ENCODE peak calls at places on chromosomes 5 and 9, in six cellular contexts. One of them, this sample, is unnamed.

GRCh38 chr5:146860213-146860891 is 18.2 kb downstream of the PPP2R2B start:
- DNase-seq in mesendoderm: no peak
- DNase-seq in IMR-90: no peak
- DNase-seq in neuronal stem cell: no peak
- DNase-seq in H9: no peak
- DNase-seq in H1: no peak
- DNase-seq in this sample: no peak

GRCh38 chr5:68134033-68134668 is 81.4 kb upstream of the PIK3R1 start:
- DNase-seq in mesendoderm: peak
- DNase-seq in IMR-90: peak
- DNase-seq in neuronal stem cell: no peak
- DNase-seq in H9: peak
- DNase-seq in H1: peak
- DNase-seq in this sample: no peak

GRCh38 chr9:135478858-135479468 is 619 bp upstream of the PPP1R26 start:
- DNase-seq in mesendoderm: peak
- DNase-seq in IMR-90: no peak
- DNase-seq in neuronal stem cell: peak
- DNase-seq in H9: peak
- DNase-seq in H1: peak
- DNase-seq in this sample: peak

GRCh38 chr9:107299437-107299836 is 16.4 kb downstream of the RAD23B start:
- DNase-seq in mesendoderm: no peak
- DNase-seq in IMR-90: no peak
- DNase-seq in neuronal stem cell: no peak
- DNase-seq in H9: no peak
- DNase-seq in H1: no peak
- DNase-seq in this sample: peak

GRCh38 chr9:98957826-98958225 is 14.1 kb downstream of the COL15A1 start:
- DNase-seq in mesendoderm: no peak
- DNase-seq in IMR-90: no peak
- DNase-seq in neuronal stem cell: no peak
- DNase-seq in H9: no peak
- DNase-seq in H1: no peak
- DNase-seq in this sample: peak

GRCh38 chr5:126811515-126812198 is 34.7 kb downstream of the LMNB1 start:
- DNase-seq in mesendoderm: peak
- DNase-seq in IMR-90: peak
- DNase-seq in neuronal stem cell: no peak
- DNase-seq in H9: no peak
- DNase-seq in H1: no peak
- DNase-seq in this sample: peak

GRCh38 chr9:107142896-107143603 is 140.0 kb upstream of the RAD23B start:
- DNase-seq in mesendoderm: no peak
- DNase-seq in IMR-90: no peak
- DNase-seq in neuronal stem cell: no peak
- DNase-seq in H9: no peak
- DNase-seq in H1: no peak
- DNase-seq in this sample: peak

GRCh38 chr9:6007770-6008168 is 7.7 kb downstream of the RANBP6 start:
- DNase-seq in mesendoderm: peak
- DNase-seq in IMR-90: peak
- DNase-seq in neuronal stem cell: peak
- DNase-seq in H9: peak
- DNase-seq in H1: peak
- DNase-seq in this sample: peak

GRCh38 chr5:24141046-24141445 is 503.7 kb downstream of the CDH10 start:
- DNase-seq in mesendoderm: peak
- DNase-seq in IMR-90: no peak
- DNase-seq in neuronal stem cell: no peak
- DNase-seq in H9: peak
- DNase-seq in H1: no peak
- DNase-seq in this sample: no peak

GRCh38 chr5:55055183-55055582 is 31.1 kb downstream of the GZMK start:
- DNase-seq in mesendoderm: no peak
- DNase-seq in IMR-90: no peak
- DNase-seq in neuronal stem cell: no peak
- DNase-seq in H9: no peak
- DNase-seq in H1: no peak
- DNase-seq in this sample: no peak

GRCh38 chr9:72557549-72557948 is 36.1 kb downstream of the TMC1 start:
- DNase-seq in mesendoderm: peak
- DNase-seq in IMR-90: peak
- DNase-seq in neuronal stem cell: no peak
- DNase-seq in H9: no peak
- DNase-seq in H1: no peak
- DNase-seq in this sample: peak

DNA sequence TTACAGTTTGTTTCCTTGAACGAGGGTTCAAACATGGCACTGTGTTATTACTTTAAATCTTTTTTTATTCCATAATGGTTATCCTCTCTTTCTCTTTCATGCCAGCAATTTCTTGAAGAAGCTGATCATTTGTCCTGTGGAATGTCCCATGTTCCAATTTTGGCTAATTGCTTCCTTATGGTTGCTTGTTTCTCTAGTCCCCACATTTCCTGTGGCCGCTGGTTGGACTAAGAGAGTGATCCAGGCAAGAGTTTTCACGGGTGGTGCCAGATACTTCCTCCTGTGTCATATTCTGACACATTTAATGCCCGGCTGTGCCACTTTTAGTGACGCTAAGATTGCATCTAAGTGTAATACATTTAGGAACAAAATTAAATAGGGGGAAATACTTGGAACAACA is 83.8 kb upstream of the FAM169A start:
- DNase-seq in mesendoderm: no peak
- DNase-seq in IMR-90: no peak
- DNase-seq in neuronal stem cell: no peak
- DNase-seq in H9: no peak
- DNase-seq in H1: no peak
- DNase-seq in this sample: no peak
- H2BK120ac ChIP-seq in mesendoderm: no peak
- H2BK120ac ChIP-seq in IMR-90: peak
- H2BK120ac ChIP-seq in neuronal stem cell: no peak
- H2BK120ac ChIP-seq in H9: no peak
- H2BK120ac ChIP-seq in H1: no peak
- H2BK120ac ChIP-seq in this sample: no peak

GRCh38 chr5:79613571-79613970 is 1.3 kb downstream of the TENT2 start:
- DNase-seq in mesendoderm: no peak
- DNase-seq in IMR-90: no peak
- DNase-seq in neuronal stem cell: no peak
- DNase-seq in H9: no peak
- DNase-seq in H1: no peak
- DNase-seq in this sample: no peak
- H2BK5ac ChIP-seq in mesendoderm: no peak
- H2BK5ac ChIP-seq in IMR-90: no peak
- H2BK5ac ChIP-seq in neuronal stem cell: no peak
- H2BK5ac ChIP-seq in H9: no peak
- H2BK5ac ChIP-seq in H1: no peak
- H2BK5ac ChIP-seq in this sample: no peak

GRCh38 chr5:150301901-150302300 is 804 bp downstream of the ARSI start:
- DNase-seq in mesendoderm: peak
- DNase-seq in IMR-90: no peak
- DNase-seq in neuronal stem cell: no peak
- DNase-seq in H9: no peak
- DNase-seq in H1: no peak
- DNase-seq in this sample: no peak

GRCh38 chr5:150299571-150300327 is 3.0 kb downstream of the ARSI start:
- DNase-seq in mesendoderm: peak
- DNase-seq in IMR-90: no peak
- DNase-seq in neuronal stem cell: no peak
- DNase-seq in H9: no peak
- DNase-seq in H1: no peak
- DNase-seq in this sample: peak

GRCh38 chr5:150301170-150301505 is 1.6 kb downstream of the ARSI start:
- DNase-seq in mesendoderm: no peak
- DNase-seq in IMR-90: peak
- DNase-seq in neuronal stem cell: no peak
- DNase-seq in H9: no peak
- DNase-seq in H1: no peak
- DNase-seq in this sample: no peak

GRCh38 chr5:150298701-150299451 is 3.8 kb downstream of the ARSI start:
- DNase-seq in mesendoderm: no peak
- DNase-seq in IMR-90: peak
- DNase-seq in neuronal stem cell: no peak
- DNase-seq in H9: no peak
- DNase-seq in H1: no peak
- DNase-seq in this sample: peak

DNA sequence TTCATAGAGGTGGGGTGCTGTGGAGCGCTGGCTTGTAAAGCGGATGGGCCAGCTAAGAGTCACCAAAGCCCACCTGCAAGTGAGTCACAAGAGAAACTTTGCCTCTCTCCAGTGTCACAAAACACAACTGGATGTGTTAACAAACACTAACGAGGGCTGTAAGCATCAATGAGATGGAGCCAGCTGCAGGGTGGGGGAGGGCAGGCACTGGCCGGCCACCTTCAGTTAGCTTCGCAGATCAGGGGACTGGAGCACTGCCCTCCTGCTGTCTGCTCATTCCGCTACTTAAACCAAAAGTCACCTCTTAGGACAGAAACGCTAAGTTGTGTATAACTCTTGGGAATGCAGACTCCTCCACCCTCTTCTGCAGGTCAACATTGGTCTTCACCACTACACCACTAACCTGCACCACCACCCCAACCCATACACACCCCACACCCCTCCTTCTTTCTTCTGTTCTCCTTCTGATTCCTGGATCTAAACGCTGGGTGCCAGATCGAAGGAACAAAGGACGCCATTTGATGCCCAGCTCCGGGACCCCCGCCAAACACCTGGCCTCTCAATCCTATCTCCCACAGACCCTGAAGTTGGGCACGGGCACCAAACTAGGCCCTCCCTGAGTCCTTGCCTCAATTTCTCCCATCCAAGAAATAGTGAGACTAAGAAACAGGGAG is 2.1 kb downstream of the ARSI start:
- DNase-seq in mesendoderm: peak
- DNase-seq in IMR-90: no peak
- DNase-seq in neuronal stem cell: no peak
- DNase-seq in H9: no peak
- DNase-seq in H1: no peak
- DNase-seq in this sample: no peak
- H4K8ac ChIP-seq in mesendoderm: no peak
- H4K8ac ChIP-seq in IMR-90: peak
- H4K8ac ChIP-seq in neuronal stem cell: no peak
- H4K8ac ChIP-seq in H9: no peak
- H4K8ac ChIP-seq in H1: no peak
- H4K8ac ChIP-seq in this sample: no peak

DNA sequence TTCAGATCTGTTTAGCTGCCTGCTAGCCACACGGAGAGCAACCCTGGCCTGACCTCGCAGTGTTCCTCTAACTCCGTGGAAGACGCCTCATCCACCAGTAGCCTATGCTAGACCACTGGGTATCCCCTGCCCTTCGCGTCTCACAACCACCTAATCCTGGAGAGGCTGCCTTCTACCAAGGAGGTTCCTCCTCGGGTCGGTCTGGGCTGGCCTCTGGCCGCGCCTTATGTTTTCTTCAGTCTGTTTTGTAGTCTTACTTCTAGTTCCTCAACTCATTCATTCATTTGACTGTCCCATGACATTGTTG is 1.6 kb upstream of the TPM2 start:
- DNase-seq in mesendoderm: peak
- DNase-seq in IMR-90: no peak
- DNase-seq in neuronal stem cell: no peak
- DNase-seq in H9: peak
- DNase-seq in H1: no peak
- DNase-seq in this sample: no peak
- H2BK120ac ChIP-seq in mesendoderm: no peak
- H2BK120ac ChIP-seq in IMR-90: peak
- H2BK120ac ChIP-seq in neuronal stem cell: no peak
- H2BK120ac ChIP-seq in H9: no peak
- H2BK120ac ChIP-seq in H1: no peak
- H2BK120ac ChIP-seq in this sample: peak

GRCh38 chr9:136944094-136944518 is 432 bp downstream of the FBXW5 start:
- DNase-seq in mesendoderm: peak
- DNase-seq in IMR-90: peak
- DNase-seq in neuronal stem cell: no peak
- DNase-seq in H9: no peak
- DNase-seq in H1: peak
- DNase-seq in this sample: peak
- H2BK5ac ChIP-seq in mesendoderm: no peak
- H2BK5ac ChIP-seq in IMR-90: peak
- H2BK5ac ChIP-seq in neuronal stem cell: peak
- H2BK5ac ChIP-seq in H9: no peak
- H2BK5ac ChIP-seq in H1: no peak
- H2BK5ac ChIP-seq in this sample: peak

GRCh38 chr5:111756701-111757581 is at the start of gene NREP:
- DNase-seq in mesendoderm: peak
- DNase-seq in IMR-90: peak
- DNase-seq in neuronal stem cell: peak
- DNase-seq in H9: peak
- DNase-seq in H1: peak
- DNase-seq in this sample: peak

GRCh38 chr5:111755264-111755941 is 1.6 kb downstream of the NREP start:
- DNase-seq in mesendoderm: no peak
- DNase-seq in IMR-90: no peak
- DNase-seq in neuronal stem cell: no peak
- DNase-seq in H9: no peak
- DNase-seq in H1: no peak
- DNase-seq in this sample: no peak

GRCh38 chr5:111755942-111756353 is 1.0 kb downstream of the NREP start:
- DNase-seq in mesendoderm: peak
- DNase-seq in IMR-90: peak
- DNase-seq in neuronal stem cell: no peak
- DNase-seq in H9: no peak
- DNase-seq in H1: no peak
- DNase-seq in this sample: no peak

GRCh38 chr5:111757582-111758283 is 739 bp upstream of the NREP start:
- DNase-seq in mesendoderm: peak
- DNase-seq in IMR-90: peak
- DNase-seq in neuronal stem cell: peak
- DNase-seq in H9: peak
- DNase-seq in H1: peak
- DNase-seq in this sample: peak

DNA sequence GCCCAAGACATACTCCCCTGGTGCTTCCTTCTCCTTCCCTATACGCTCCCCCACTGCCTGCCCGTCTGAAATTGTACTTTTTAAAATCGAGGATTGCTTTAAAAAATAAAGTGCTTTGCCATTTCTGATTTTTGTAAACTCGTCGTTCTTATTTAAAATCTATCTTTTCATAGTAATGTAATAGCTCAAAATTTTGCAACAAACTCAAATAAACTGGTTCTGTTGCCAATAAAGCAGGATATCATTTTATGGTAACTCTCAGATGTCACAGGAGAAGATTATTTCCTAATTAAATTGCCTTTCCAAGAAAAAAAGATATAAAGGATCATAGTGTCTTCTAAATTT is 1.3 kb upstream of the NREP start:
- DNase-seq in mesendoderm: no peak
- DNase-seq in IMR-90: no peak
- DNase-seq in neuronal stem cell: no peak
- DNase-seq in H9: no peak
- DNase-seq in H1: no peak
- DNase-seq in this sample: no peak
- H4K8ac ChIP-seq in mesendoderm: no peak
- H4K8ac ChIP-seq in IMR-90: peak
- H4K8ac ChIP-seq in neuronal stem cell: no peak
- H4K8ac ChIP-seq in H9: no peak
- H4K8ac ChIP-seq in H1: peak
- H4K8ac ChIP-seq in this sample: peak